ENCODE peak calls at places on chromosomes 6 and 20, in six cellular contexts. Q, K, V, A, Y and F are unnamed samples.

GRCh38 chr20:40493071-40493470 is 196.0 kb downstream of the MAFB start:
- DNase-seq in Y (no peak), A (no peak), Q (no peak), K (peak; percentile 45), V (no peak), F (no peak)

GRCh38 chr6:27760464-27760863 is 151.7 kb downstream of the OR2B2 start:
- DNase-seq in K (no peak), V (no peak), Y (no peak), A (no peak), Q (no peak), F (no peak)

GRCh38 chr6:126553856-126554255 is 213.9 kb downstream of the CENPW start:
- DNase-seq in Y (no peak), Q (no peak), V (no peak), K (no peak), A (no peak), F (no peak)

GRCh38 chr6:25665455-25665854 is 13.4 kb downstream of the SCGN start:
- DNase-seq in K (no peak), Y (no peak), Q (no peak), V (no peak), A (no peak), F (no peak)

GRCh38 chr6:26053929-26054658 is 33.1 kb upstream of the HFE start:
- DNase-seq in A (no peak), K (no peak), Q (no peak), V (peak; percentile 10), Y (no peak), F (no peak)

GRCh38 chr6:11650297-11650696 is 112.7 kb downstream of the TMEM170B start:
- DNase-seq in K (no peak), Y (no peak), V (peak; percentile 14), Q (peak; percentile 91), A (no peak), F (no peak)

GRCh38 chr6:89145962-89146747 is at the start of gene PM20D2:
- DNase-seq in Q (no peak), K (peak; percentile 79), V (peak; percentile 70), Y (peak; percentile 57), A (peak; percentile 14), F (peak; percentile 29)

GRCh38 chr20:47066484-47067270 is 172.0 kb downstream of the EYA2 start:
- DNase-seq in K (no peak), V (no peak), Q (no peak), A (no peak), Y (no peak), F (no peak)

GRCh38 chr20:36827541-36828279 is 48.2 kb upstream of the TLDC2 start:
- DNase-seq in K (no peak), A (no peak), Q (no peak), Y (no peak), V (peak; percentile 74), F (no peak)

GRCh38 chr6:44503471-44503870 is 116.0 kb downstream of the CDC5L start:
- DNase-seq in Y (no peak), K (no peak), V (no peak), A (no peak), Q (no peak), F (no peak)

GRCh38 chr20:25676164-25676809 is 20.4 kb downstream of the ZNF337 start:
- DNase-seq in K (no peak), V (no peak), Y (no peak), Q (no peak), A (no peak), F (no peak)

GRCh38 chr20:59670786-59671492 is 66.6 kb downstream of the PHACTR3 start:
- DNase-seq in Q (no peak), Y (no peak), K (no peak), A (no peak), V (peak; percentile 85), F (no peak)

GRCh38 chr20:62572980-62573379 is 69.3 kb upstream of the SLCO4A1 start:
- DNase-seq in Y (no peak), K (no peak), Q (no peak), V (no peak), A (no peak), F (no peak)

GRCh38 chr20:36700438-36700837 is 45.5 kb downstream of the NDRG3 start:
- DNase-seq in Y (no peak), A (no peak), K (no peak), Q (no peak), V (no peak), F (no peak)

GRCh38 chr6:45388328-45388727 is 10.6 kb upstream of the SUPT3H start:
- DNase-seq in Y (no peak), Q (no peak), V (no peak), K (no peak), A (no peak), F (no peak)

GRCh38 chr6:166307981-166308768 is at the start of gene PRR18:
- DNase-seq in Y (peak; percentile 31), A (no peak), V (no peak), Q (no peak), K (peak; percentile 19), F (no peak)

GRCh38 chr20:41150664-41151063 is 13.3 kb downstream of the PLCG1 start:
- DNase-seq in Q (no peak), A (no peak), V (no peak), K (no peak), Y (no peak), F (no peak)

GRCh38 chr20:43363506-43363905 is 94.2 kb upstream of the SRSF6 start:
- DNase-seq in K (no peak), Y (no peak), V (no peak), A (no peak), Q (no peak), F (no peak)

GRCh38 chr20:31818376-31818908 is 714 bp upstream of the MYLK2 start:
- DNase-seq in Y (no peak), Q (no peak), V (no peak), A (no peak), K (no peak), F (no peak)